ENCODE peak calls at places on chromosomes 12 and 14, in seven cellular contexts. One of them, this sample, is unnamed. For H3K27me3, the result is how much of the 10 kb centered on the place peaks cover.

GRCh38 chr14:100106260-100106659 is 41.0 kb downstream of the EVL start:
- DNase-seq in CD4-positive, alpha-beta T cell: peak
- DNase-seq in GM23248: no peak
- DNase-seq in body of pancreas: no peak
- DNase-seq in brain microvascular endothelial cell: no peak
- DNase-seq in iPS DF 6.9: no peak
- DNase-seq in PC-9: no peak
- DNase-seq in this sample: no peak

GRCh38 chr14:65860956-65861631 is 448.6 kb downstream of the FUT8 start:
- DNase-seq in CD4-positive, alpha-beta T cell: no peak
- DNase-seq in PC-9: no peak
- DNase-seq in GM23248: no peak
- DNase-seq in body of pancreas: no peak
- DNase-seq in brain microvascular endothelial cell: no peak
- DNase-seq in iPS DF 6.9: no peak
- DNase-seq in this sample: no peak

GRCh38 chr14:52551696-52552062 is 626 bp downstream of the TXNDC16 start:
- DNase-seq in body of pancreas: peak
- DNase-seq in CD4-positive, alpha-beta T cell: no peak
- DNase-seq in iPS DF 6.9: no peak
- DNase-seq in PC-9: no peak
- DNase-seq in brain microvascular endothelial cell: peak
- DNase-seq in GM23248: peak
- DNase-seq in this sample: no peak

GRCh38 chr12:93254911-93255310 is 122.8 kb upstream of the NUDT4 start:
- DNase-seq in CD4-positive, alpha-beta T cell: no peak
- DNase-seq in GM23248: no peak
- DNase-seq in PC-9: no peak
- DNase-seq in body of pancreas: no peak
- DNase-seq in brain microvascular endothelial cell: no peak
- DNase-seq in iPS DF 6.9: no peak
- DNase-seq in this sample: no peak

GRCh38 chr12:81835783-81836182 is 76.6 kb upstream of the PPFIA2 start:
- DNase-seq in body of pancreas: no peak
- DNase-seq in PC-9: no peak
- DNase-seq in GM23248: no peak
- DNase-seq in CD4-positive, alpha-beta T cell: no peak
- DNase-seq in iPS DF 6.9: no peak
- DNase-seq in brain microvascular endothelial cell: no peak
- DNase-seq in this sample: no peak

GRCh38 chr14:70655110-70655826 is 13.6 kb downstream of the TTC9 start:
- DNase-seq in brain microvascular endothelial cell: no peak
- DNase-seq in body of pancreas: no peak
- DNase-seq in PC-9: no peak
- DNase-seq in iPS DF 6.9: peak
- DNase-seq in GM23248: no peak
- DNase-seq in CD4-positive, alpha-beta T cell: peak
- DNase-seq in this sample: no peak

GRCh38 chr14:68013326-68013725 is 193.7 kb downstream of the RAD51B start:
- DNase-seq in CD4-positive, alpha-beta T cell: no peak
- DNase-seq in body of pancreas: no peak
- DNase-seq in iPS DF 6.9: no peak
- DNase-seq in PC-9: no peak
- DNase-seq in brain microvascular endothelial cell: no peak
- DNase-seq in GM23248: no peak
- DNase-seq in this sample: no peak

GRCh38 chr14:104104006-104104901 is 18.8 kb downstream of the ASPG start:
- DNase-seq in PC-9: no peak
- DNase-seq in body of pancreas: no peak
- DNase-seq in brain microvascular endothelial cell: no peak
- DNase-seq in CD4-positive, alpha-beta T cell: no peak
- DNase-seq in iPS DF 6.9: no peak
- DNase-seq in GM23248: no peak
- DNase-seq in this sample: no peak

GRCh38 chr14:69046468-69046867 is 67.4 kb upstream of the ACTN1 start:
- DNase-seq in CD4-positive, alpha-beta T cell: no peak
- DNase-seq in GM23248: peak
- DNase-seq in body of pancreas: no peak
- DNase-seq in brain microvascular endothelial cell: no peak
- DNase-seq in iPS DF 6.9: no peak
- DNase-seq in PC-9: no peak
- DNase-seq in this sample: no peak

GRCh38 chr12:22054155-22054554 is 8.1 kb downstream of the CMAS start:
- DNase-seq in iPS DF 6.9: no peak
- DNase-seq in brain microvascular endothelial cell: no peak
- DNase-seq in GM23248: no peak
- DNase-seq in PC-9: no peak
- DNase-seq in body of pancreas: no peak
- DNase-seq in CD4-positive, alpha-beta T cell: no peak
- DNase-seq in this sample: no peak

GRCh38 chr14:22553445-22553844 is 35.6 kb downstream of the DAD1 start:
- DNase-seq in PC-9: no peak
- DNase-seq in GM23248: no peak
- DNase-seq in iPS DF 6.9: no peak
- DNase-seq in body of pancreas: no peak
- DNase-seq in CD4-positive, alpha-beta T cell: no peak
- DNase-seq in brain microvascular endothelial cell: no peak
- DNase-seq in this sample: no peak

GRCh38 chr12:48903363-48903981 is 21.8 kb downstream of the FKBP11 start:
- DNase-seq in brain microvascular endothelial cell: no peak
- DNase-seq in CD4-positive, alpha-beta T cell: no peak
- DNase-seq in PC-9: no peak
- DNase-seq in GM23248: peak
- DNase-seq in iPS DF 6.9: no peak
- DNase-seq in body of pancreas: peak
- DNase-seq in this sample: no peak

GRCh38 chr14:72961579-72962335 is 35.5 kb downstream of the DCAF4 start:
- DNase-seq in iPS DF 6.9: no peak
- DNase-seq in GM23248: peak
- DNase-seq in body of pancreas: no peak
- DNase-seq in CD4-positive, alpha-beta T cell: no peak
- DNase-seq in brain microvascular endothelial cell: no peak
- DNase-seq in PC-9: peak
- DNase-seq in this sample: no peak

GRCh38 chr12:75660805-75661404 is 149.5 kb upstream of the KRR1 start:
- DNase-seq in body of pancreas: no peak
- DNase-seq in iPS DF 6.9: no peak
- DNase-seq in GM23248: peak
- DNase-seq in brain microvascular endothelial cell: no peak
- DNase-seq in PC-9: no peak
- DNase-seq in CD4-positive, alpha-beta T cell: no peak
- DNase-seq in this sample: no peak

GRCh38 chr14:92317511-92317910 is 5.5 kb upstream of the SLC24A4 start:
- DNase-seq in GM23248: peak
- DNase-seq in body of pancreas: no peak
- DNase-seq in CD4-positive, alpha-beta T cell: no peak
- DNase-seq in iPS DF 6.9: no peak
- DNase-seq in PC-9: peak
- DNase-seq in brain microvascular endothelial cell: peak
- DNase-seq in this sample: no peak

GRCh38 chr14:102928412-102929348 is 6.2 kb downstream of the AMN start:
- DNase-seq in body of pancreas: peak
- DNase-seq in iPS DF 6.9: no peak
- DNase-seq in PC-9: peak
- DNase-seq in CD4-positive, alpha-beta T cell: peak
- DNase-seq in GM23248: peak
- DNase-seq in brain microvascular endothelial cell: no peak
- DNase-seq in this sample: no peak

GRCh38 chr14:104680056-104680805 is 9.2 kb upstream of the INF2 start:
- DNase-seq in CD4-positive, alpha-beta T cell: no peak
- DNase-seq in body of pancreas: peak
- DNase-seq in brain microvascular endothelial cell: peak
- DNase-seq in iPS DF 6.9: no peak
- DNase-seq in PC-9: peak
- DNase-seq in GM23248: peak
- DNase-seq in this sample: no peak

GRCh38 chr12:81626406-81626805 is 132.7 kb downstream of the PPFIA2 start:
- DNase-seq in brain microvascular endothelial cell: no peak
- DNase-seq in body of pancreas: no peak
- DNase-seq in CD4-positive, alpha-beta T cell: no peak
- DNase-seq in iPS DF 6.9: no peak
- DNase-seq in GM23248: no peak
- DNase-seq in PC-9: no peak
- DNase-seq in this sample: no peak

GRCh38 chr14:104101086-104101621 is 15.7 kb downstream of the ASPG start:
- DNase-seq in iPS DF 6.9: no peak
- DNase-seq in GM23248: no peak
- DNase-seq in CD4-positive, alpha-beta T cell: no peak
- DNase-seq in PC-9: no peak
- DNase-seq in brain microvascular endothelial cell: no peak
- DNase-seq in body of pancreas: no peak
- DNase-seq in this sample: no peak

GRCh38 chr12:94575024-94575423 is 75.3 kb downstream of the TMCC3 start:
- DNase-seq in iPS DF 6.9: no peak
- DNase-seq in PC-9: no peak
- DNase-seq in GM23248: no peak
- DNase-seq in CD4-positive, alpha-beta T cell: no peak
- DNase-seq in body of pancreas: no peak
- DNase-seq in brain microvascular endothelial cell: no peak
- DNase-seq in this sample: no peak

GRCh38 chr12:15209782-15210181 is 11.4 kb downstream of the RERG start:
- DNase-seq in brain microvascular endothelial cell: peak
- DNase-seq in PC-9: peak
- DNase-seq in iPS DF 6.9: no peak
- DNase-seq in CD4-positive, alpha-beta T cell: no peak
- DNase-seq in GM23248: peak
- DNase-seq in body of pancreas: no peak
- DNase-seq in this sample: no peak

GRCh38 chr12:79451988-79452387 is 238.8 kb downstream of the PAWR start:
- DNase-seq in brain microvascular endothelial cell: peak
- DNase-seq in iPS DF 6.9: no peak
- DNase-seq in CD4-positive, alpha-beta T cell: no peak
- DNase-seq in GM23248: peak
- DNase-seq in body of pancreas: peak
- DNase-seq in PC-9: peak
- DNase-seq in this sample: peak

GRCh38 chr12:121649819-121650353 is 19.6 kb downstream of the MORN3 start:
- DNase-seq in body of pancreas: no peak
- DNase-seq in GM23248: no peak
- DNase-seq in iPS DF 6.9: no peak
- DNase-seq in PC-9: no peak
- DNase-seq in CD4-positive, alpha-beta T cell: no peak
- DNase-seq in brain microvascular endothelial cell: no peak
- DNase-seq in this sample: no peak

GRCh38 chr14:91614187-91614586 is 104.1 kb upstream of the PPP4R3A start:
- DNase-seq in brain microvascular endothelial cell: peak
- DNase-seq in body of pancreas: no peak
- DNase-seq in PC-9: no peak
- DNase-seq in GM23248: peak
- DNase-seq in iPS DF 6.9: no peak
- DNase-seq in CD4-positive, alpha-beta T cell: no peak
- DNase-seq in this sample: no peak

GRCh38 chr12:127373572-127373971 is 893.4 kb upstream of the TMEM132C start:
- DNase-seq in body of pancreas: no peak
- DNase-seq in brain microvascular endothelial cell: no peak
- DNase-seq in CD4-positive, alpha-beta T cell: no peak
- DNase-seq in PC-9: no peak
- DNase-seq in iPS DF 6.9: no peak
- DNase-seq in GM23248: no peak
- DNase-seq in this sample: no peak

GRCh38 chr12:127374447-127374846 is 892.5 kb upstream of the TMEM132C start:
- DNase-seq in body of pancreas: no peak
- DNase-seq in GM23248: no peak
- DNase-seq in brain microvascular endothelial cell: no peak
- DNase-seq in iPS DF 6.9: no peak
- DNase-seq in CD4-positive, alpha-beta T cell: no peak
- DNase-seq in PC-9: no peak
- DNase-seq in this sample: no peak
- H3K27me3 ChIP-seq in body of pancreas: under half
- H3K27me3 ChIP-seq in GM23248: under half
- H3K27me3 ChIP-seq in brain microvascular endothelial cell: under half
- H3K27me3 ChIP-seq in iPS DF 6.9: under half
- H3K27me3 ChIP-seq in CD4-positive, alpha-beta T cell: under half
- H3K27me3 ChIP-seq in PC-9: under half
- H3K27me3 ChIP-seq in this sample: under half

GRCh38 chr12:132202929-132203721 is 58.9 kb downstream of the NOC4L start:
- DNase-seq in GM23248: no peak
- DNase-seq in PC-9: no peak
- DNase-seq in CD4-positive, alpha-beta T cell: no peak
- DNase-seq in body of pancreas: no peak
- DNase-seq in iPS DF 6.9: no peak
- DNase-seq in brain microvascular endothelial cell: no peak
- DNase-seq in this sample: no peak
- H3K27me3 ChIP-seq in GM23248: under half
- H3K27me3 ChIP-seq in PC-9: half or more
- H3K27me3 ChIP-seq in CD4-positive, alpha-beta T cell: under half
- H3K27me3 ChIP-seq in body of pancreas: under half
- H3K27me3 ChIP-seq in iPS DF 6.9: under half
- H3K27me3 ChIP-seq in brain microvascular endothelial cell: under half
- H3K27me3 ChIP-seq in this sample: under half

GRCh38 chr12:6084261-6084968 is 40.1 kb downstream of the VWF start:
- DNase-seq in PC-9: peak
- DNase-seq in brain microvascular endothelial cell: peak
- DNase-seq in CD4-positive, alpha-beta T cell: no peak
- DNase-seq in GM23248: peak
- DNase-seq in iPS DF 6.9: peak
- DNase-seq in body of pancreas: no peak
- DNase-seq in this sample: no peak

GRCh38 chr12:6082613-6083012 is 41.9 kb downstream of the VWF start:
- DNase-seq in GM23248: no peak
- DNase-seq in brain microvascular endothelial cell: no peak
- DNase-seq in iPS DF 6.9: no peak
- DNase-seq in CD4-positive, alpha-beta T cell: no peak
- DNase-seq in body of pancreas: no peak
- DNase-seq in PC-9: no peak
- DNase-seq in this sample: no peak

GRCh38 chr12:6084969-6085450 is 39.5 kb downstream of the VWF start:
- DNase-seq in GM23248: no peak
- DNase-seq in brain microvascular endothelial cell: no peak
- DNase-seq in CD4-positive, alpha-beta T cell: no peak
- DNase-seq in PC-9: no peak
- DNase-seq in iPS DF 6.9: no peak
- DNase-seq in body of pancreas: no peak
- DNase-seq in this sample: no peak

GRCh38 chr12:6085841-6086240 is 38.6 kb downstream of the VWF start:
- DNase-seq in GM23248: no peak
- DNase-seq in PC-9: no peak
- DNase-seq in body of pancreas: no peak
- DNase-seq in CD4-positive, alpha-beta T cell: no peak
- DNase-seq in iPS DF 6.9: no peak
- DNase-seq in brain microvascular endothelial cell: no peak
- DNase-seq in this sample: no peak

GRCh38 chr12:6083606-6084005 is 40.9 kb downstream of the VWF start:
- DNase-seq in body of pancreas: no peak
- DNase-seq in CD4-positive, alpha-beta T cell: no peak
- DNase-seq in brain microvascular endothelial cell: no peak
- DNase-seq in PC-9: no peak
- DNase-seq in iPS DF 6.9: no peak
- DNase-seq in GM23248: no peak
- DNase-seq in this sample: no peak
- H3K27me3 ChIP-seq in body of pancreas: under half
- H3K27me3 ChIP-seq in CD4-positive, alpha-beta T cell: under half
- H3K27me3 ChIP-seq in brain microvascular endothelial cell: under half
- H3K27me3 ChIP-seq in PC-9: under half
- H3K27me3 ChIP-seq in iPS DF 6.9: under half
- H3K27me3 ChIP-seq in GM23248: under half
- H3K27me3 ChIP-seq in this sample: under half

DNA sequence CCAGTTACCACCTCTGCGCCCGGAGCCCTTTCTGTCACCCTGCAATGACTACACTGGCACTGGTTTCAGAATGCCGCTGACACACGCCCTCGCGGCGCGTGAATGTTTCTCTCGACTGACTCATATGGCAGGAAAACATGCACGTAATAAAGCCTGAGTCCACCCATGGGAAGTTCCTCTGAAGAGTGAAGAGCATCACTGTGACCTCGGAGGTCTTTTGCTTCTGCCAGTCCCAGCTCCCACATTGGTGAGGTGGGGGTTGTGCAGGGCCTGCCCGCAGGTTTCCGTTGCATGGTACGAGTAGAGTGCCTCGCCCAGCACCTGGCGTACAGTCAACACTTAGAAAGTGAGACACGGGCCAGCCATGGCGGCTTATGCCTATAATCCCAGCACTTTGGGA is 11.1 kb upstream of the SLC6A12 start:
- DNase-seq in brain microvascular endothelial cell: no peak
- DNase-seq in body of pancreas: no peak
- DNase-seq in GM23248: no peak
- DNase-seq in PC-9: no peak
- DNase-seq in iPS DF 6.9: no peak
- DNase-seq in CD4-positive, alpha-beta T cell: no peak
- DNase-seq in this sample: no peak
- H3K27me3 ChIP-seq in brain microvascular endothelial cell: under half
- H3K27me3 ChIP-seq in body of pancreas: under half
- H3K27me3 ChIP-seq in GM23248: half or more
- H3K27me3 ChIP-seq in PC-9: half or more
- H3K27me3 ChIP-seq in iPS DF 6.9: under half
- H3K27me3 ChIP-seq in CD4-positive, alpha-beta T cell: under half
- H3K27me3 ChIP-seq in this sample: under half